ENCODE peak calls at places on chromosomes 13 and 19, in six cellular contexts. P is neural progenitor cell, C is uterus, X is MCF 10A, M is psoas muscle, G is omental fat pad. E is an unnamed sample.

GRCh38 chr13:41060723-41061074 is 610 bp upstream of the WBP4 start:
- DNase-seq in P (peak; percentile 92), C (peak; percentile 82), X (peak; percentile 83), M (peak; percentile 86), G (peak; percentile 68), E (peak; percentile 64)

GRCh38 chr13:46211116-46211515 is 612 bp upstream of the LRRC63 start:
- DNase-seq in P (no peak), C (no peak), X (peak; percentile 17), M (no peak), G (no peak), E (no peak)

GRCh38 chr19:39053276-39054090 is 21.1 kb upstream of the FBXO27 start:
- DNase-seq in P (no peak), C (no peak), X (no peak), M (no peak), G (no peak), E (no peak)

GRCh38 chr13:31199849-31200635 is at the start of gene B3GLCT:
- DNase-seq in P (peak; percentile 92), C (peak; percentile 63), X (peak; percentile 77), M (peak; percentile 81), G (no peak), E (peak; percentile 85)

GRCh38 chr13:32622827-32623226 is 36.6 kb downstream of the PDS5B start:
- DNase-seq in P (no peak), C (no peak), X (no peak), M (no peak), G (no peak), E (no peak)

GRCh38 chr13:33316890-33317289 is 31.3 kb upstream of the STARD13 start:
- DNase-seq in P (no peak), C (no peak), X (no peak), M (no peak), G (no peak), E (no peak)

GRCh38 chr19:47719047-47719885 is 6.0 kb downstream of the EHD2 start:
- DNase-seq in P (no peak), C (peak; percentile 95), X (peak; percentile 89), M (peak; percentile 90), G (peak; percentile 47), E (no peak)

GRCh38 chr13:31970237-31970930 is 61.2 kb upstream of the FRY start:
- DNase-seq in P (no peak), C (no peak), X (no peak), M (no peak), G (no peak), E (no peak)

GRCh38 chr19:40662925-40663711 is 27.3 kb downstream of the NUMBL start:
- DNase-seq in P (peak; percentile 94), C (peak; percentile 93), X (peak; percentile 83), M (peak; percentile 93), G (peak; percentile 85), E (peak; percentile 90)

GRCh38 chr19:54127688-54128440 is 9.7 kb upstream of the CNOT3 start:
- DNase-seq in P (no peak), C (no peak), X (no peak), M (no peak), G (no peak), E (no peak)

GRCh38 chr19:54123682-54124081 is 8.1 kb downstream of the PRPF31 start:
- DNase-seq in P (no peak), C (no peak), X (no peak), M (no peak), G (no peak), E (no peak)

GRCh38 chr19:54124393-54124792 is 8.8 kb downstream of the PRPF31 start:
- DNase-seq in P (no peak), C (no peak), X (no peak), M (no peak), G (no peak), E (no peak)

GRCh38 chr19:54128441-54128725 is 9.2 kb upstream of the CNOT3 start:
- DNase-seq in P (no peak), C (no peak), X (no peak), M (no peak), G (no peak), E (no peak)

DNA sequence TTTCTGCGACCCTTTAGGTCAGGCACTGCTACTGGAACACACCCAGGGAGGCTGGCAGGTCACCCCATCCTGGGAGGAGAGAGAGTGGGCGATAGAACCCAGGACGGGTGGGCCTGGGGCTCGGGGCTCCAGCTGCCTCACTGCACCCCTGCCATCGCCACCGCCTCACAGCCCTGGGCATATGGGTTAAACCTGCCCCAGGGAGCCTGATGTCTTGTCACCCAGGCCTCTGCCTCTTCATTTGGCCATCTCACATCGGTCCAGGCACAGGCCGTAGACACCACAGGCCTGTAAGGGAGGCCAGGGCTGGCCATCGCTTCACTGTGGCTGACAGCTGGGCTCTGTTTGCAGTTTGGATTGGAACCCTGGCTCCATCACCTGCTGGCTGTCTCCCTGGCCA is 10.2 kb downstream of the PRPF31 start:
- DNase-seq in P (no peak), C (no peak), X (no peak), M (no peak), G (no peak), E (no peak)
- TF ChIP-seq CTCF in P (no peak), C (no peak), X (no peak), M (no peak), G (no peak), E (no peak)

GRCh38 chr19:488505-489417 is 7.5 kb upstream of the MADCAM1 start:
- DNase-seq in P (peak; percentile 97), C (peak; percentile 91), X (peak; percentile 93), M (peak; percentile 98), G (peak; percentile 80), E (peak; percentile 94)
- TF ChIP-seq CTCF in P (peak; percentile 3), C (peak; percentile 39), X (no peak), M (no peak), G (no peak), E (no peak)

GRCh38 chr13:95552539-95553270 is at the start of gene CLDN10:
- DNase-seq in P (peak; percentile 87), C (no peak), X (no peak), M (peak; percentile 14), G (no peak), E (peak; percentile 60)
- TF ChIP-seq CTCF in P (peak; percentile 81), C (no peak), X (no peak), M (no peak), G (no peak), E (peak; percentile 67)

GRCh38 chr13:81686877-81687276 is 1346.0 kb upstream of the SPRY2 start:
- DNase-seq in P (no peak), C (no peak), X (peak; percentile 77), M (no peak), G (no peak), E (no peak)
- TF ChIP-seq CTCF in P (no peak), C (no peak), X (no peak), M (no peak), G (no peak), E (no peak)

GRCh38 chr13:37806666-37807065 is 62.9 kb downstream of the TRPC4 start:
- DNase-seq in P (no peak), C (no peak), X (peak; percentile 2), M (no peak), G (no peak), E (no peak)
- TF ChIP-seq CTCF in P (peak; percentile 11), C (no peak), X (no peak), M (no peak), G (no peak), E (no peak)